ENCODE peak calls at places on chromosomes 12 and 14, in six cellular contexts. One of them, this sample, is unnamed.

GRCh38 chr12:24954261-24954660 is 5.4 kb upstream of the BCAT1 start:
- DNase-seq in right cardiac atrium: no peak
- DNase-seq in fibroblast of the aortic adventitia: peak
- DNase-seq in naive thymus-derived CD4-positive, alpha-beta T cell: no peak
- DNase-seq in foreskin fibroblast: no peak
- DNase-seq in IMR-90: no peak
- DNase-seq in this sample: no peak

GRCh38 chr14:76376001-76376404 is at the start of gene ESRRB:
- DNase-seq in right cardiac atrium: no peak
- DNase-seq in fibroblast of the aortic adventitia: no peak
- DNase-seq in naive thymus-derived CD4-positive, alpha-beta T cell: no peak
- DNase-seq in foreskin fibroblast: no peak
- DNase-seq in IMR-90: peak
- DNase-seq in this sample: no peak

GRCh38 chr12:116026346-116026745 is 251.1 kb downstream of the MED13L start:
- DNase-seq in right cardiac atrium: no peak
- DNase-seq in fibroblast of the aortic adventitia: no peak
- DNase-seq in naive thymus-derived CD4-positive, alpha-beta T cell: no peak
- DNase-seq in foreskin fibroblast: no peak
- DNase-seq in IMR-90: no peak
- DNase-seq in this sample: no peak

GRCh38 chr12:27766587-27766986 is 13.4 kb upstream of the KLHL42 start:
- DNase-seq in right cardiac atrium: no peak
- DNase-seq in fibroblast of the aortic adventitia: no peak
- DNase-seq in naive thymus-derived CD4-positive, alpha-beta T cell: no peak
- DNase-seq in foreskin fibroblast: peak
- DNase-seq in IMR-90: no peak
- DNase-seq in this sample: no peak

GRCh38 chr14:73242274-73242960 is 5.1 kb downstream of the PAPLN start:
- DNase-seq in right cardiac atrium: peak
- DNase-seq in fibroblast of the aortic adventitia: peak
- DNase-seq in naive thymus-derived CD4-positive, alpha-beta T cell: no peak
- DNase-seq in foreskin fibroblast: no peak
- DNase-seq in IMR-90: no peak
- DNase-seq in this sample: no peak

GRCh38 chr12:27193854-27194544 is 50.1 kb upstream of the STK38L start:
- DNase-seq in right cardiac atrium: peak
- DNase-seq in fibroblast of the aortic adventitia: peak
- DNase-seq in naive thymus-derived CD4-positive, alpha-beta T cell: no peak
- DNase-seq in foreskin fibroblast: peak
- DNase-seq in IMR-90: peak
- DNase-seq in this sample: no peak

GRCh38 chr14:64708148-64709004 is 4.2 kb downstream of the PLEKHG3 start:
- DNase-seq in right cardiac atrium: peak
- DNase-seq in fibroblast of the aortic adventitia: no peak
- DNase-seq in naive thymus-derived CD4-positive, alpha-beta T cell: no peak
- DNase-seq in foreskin fibroblast: no peak
- DNase-seq in IMR-90: peak
- DNase-seq in this sample: no peak

GRCh38 chr14:99519931-99520421 is 38.8 kb downstream of the CCNK start:
- DNase-seq in right cardiac atrium: peak
- DNase-seq in fibroblast of the aortic adventitia: no peak
- DNase-seq in naive thymus-derived CD4-positive, alpha-beta T cell: no peak
- DNase-seq in foreskin fibroblast: no peak
- DNase-seq in IMR-90: no peak
- DNase-seq in this sample: no peak

GRCh38 chr14:86532219-86532618 is 1002.3 kb downstream of the FLRT2 start:
- DNase-seq in right cardiac atrium: no peak
- DNase-seq in fibroblast of the aortic adventitia: peak
- DNase-seq in naive thymus-derived CD4-positive, alpha-beta T cell: no peak
- DNase-seq in foreskin fibroblast: peak
- DNase-seq in IMR-90: peak
- DNase-seq in this sample: no peak

GRCh38 chr12:30805959-30806358 is 51.2 kb upstream of the CAPRIN2 start:
- DNase-seq in right cardiac atrium: no peak
- DNase-seq in fibroblast of the aortic adventitia: no peak
- DNase-seq in naive thymus-derived CD4-positive, alpha-beta T cell: no peak
- DNase-seq in foreskin fibroblast: no peak
- DNase-seq in IMR-90: no peak
- DNase-seq in this sample: no peak

GRCh38 chr12:48903982-48904411 is 21.3 kb downstream of the FKBP11 start:
- DNase-seq in right cardiac atrium: peak
- DNase-seq in fibroblast of the aortic adventitia: peak
- DNase-seq in naive thymus-derived CD4-positive, alpha-beta T cell: peak
- DNase-seq in foreskin fibroblast: peak
- DNase-seq in IMR-90: peak
- DNase-seq in this sample: peak

GRCh38 chr12:113659416-113659815 is 187.7 kb upstream of the LHX5 start:
- DNase-seq in right cardiac atrium: no peak
- DNase-seq in fibroblast of the aortic adventitia: no peak
- DNase-seq in naive thymus-derived CD4-positive, alpha-beta T cell: no peak
- DNase-seq in foreskin fibroblast: no peak
- DNase-seq in IMR-90: no peak
- DNase-seq in this sample: no peak

GRCh38 chr12:115416869-115417268 is 732.9 kb upstream of the TBX3 start:
- DNase-seq in right cardiac atrium: no peak
- DNase-seq in fibroblast of the aortic adventitia: no peak
- DNase-seq in naive thymus-derived CD4-positive, alpha-beta T cell: no peak
- DNase-seq in foreskin fibroblast: no peak
- DNase-seq in IMR-90: no peak
- DNase-seq in this sample: no peak

GRCh38 chr14:62003701-62004100 is 241.5 kb downstream of the SNAPC1 start:
- DNase-seq in right cardiac atrium: no peak
- DNase-seq in fibroblast of the aortic adventitia: no peak
- DNase-seq in naive thymus-derived CD4-positive, alpha-beta T cell: no peak
- DNase-seq in foreskin fibroblast: no peak
- DNase-seq in IMR-90: no peak
- DNase-seq in this sample: no peak

GRCh38 chr12:47277972-47278448 is 198.3 kb upstream of the AMIGO2 start:
- DNase-seq in right cardiac atrium: no peak
- DNase-seq in fibroblast of the aortic adventitia: peak
- DNase-seq in naive thymus-derived CD4-positive, alpha-beta T cell: no peak
- DNase-seq in foreskin fibroblast: peak
- DNase-seq in IMR-90: peak
- DNase-seq in this sample: no peak

GRCh38 chr14:30996892-30997659 is 28.4 kb upstream of the AP4S1 start:
- DNase-seq in right cardiac atrium: no peak
- DNase-seq in fibroblast of the aortic adventitia: no peak
- DNase-seq in naive thymus-derived CD4-positive, alpha-beta T cell: no peak
- DNase-seq in foreskin fibroblast: no peak
- DNase-seq in IMR-90: no peak
- DNase-seq in this sample: no peak

GRCh38 chr14:51609987-51610283 is 41.8 kb upstream of the FRMD6 start:
- DNase-seq in right cardiac atrium: no peak
- DNase-seq in fibroblast of the aortic adventitia: no peak
- DNase-seq in naive thymus-derived CD4-positive, alpha-beta T cell: no peak
- DNase-seq in foreskin fibroblast: no peak
- DNase-seq in IMR-90: peak
- DNase-seq in this sample: no peak

GRCh38 chr14:64721391-64721791 is 17.2 kb downstream of the PLEKHG3 start:
- DNase-seq in right cardiac atrium: peak
- DNase-seq in fibroblast of the aortic adventitia: peak
- DNase-seq in naive thymus-derived CD4-positive, alpha-beta T cell: no peak
- DNase-seq in foreskin fibroblast: peak
- DNase-seq in IMR-90: peak
- DNase-seq in this sample: peak

GRCh38 chr12:89238593-89238992 is 113.7 kb downstream of the DUSP6 start:
- DNase-seq in right cardiac atrium: peak
- DNase-seq in fibroblast of the aortic adventitia: peak
- DNase-seq in naive thymus-derived CD4-positive, alpha-beta T cell: no peak
- DNase-seq in foreskin fibroblast: no peak
- DNase-seq in IMR-90: no peak
- DNase-seq in this sample: peak

GRCh38 chr14:25400607-25401206 is 350.8 kb upstream of the STXBP6 start:
- DNase-seq in right cardiac atrium: peak
- DNase-seq in fibroblast of the aortic adventitia: peak
- DNase-seq in naive thymus-derived CD4-positive, alpha-beta T cell: no peak
- DNase-seq in foreskin fibroblast: peak
- DNase-seq in IMR-90: peak
- DNase-seq in this sample: peak

DNA sequence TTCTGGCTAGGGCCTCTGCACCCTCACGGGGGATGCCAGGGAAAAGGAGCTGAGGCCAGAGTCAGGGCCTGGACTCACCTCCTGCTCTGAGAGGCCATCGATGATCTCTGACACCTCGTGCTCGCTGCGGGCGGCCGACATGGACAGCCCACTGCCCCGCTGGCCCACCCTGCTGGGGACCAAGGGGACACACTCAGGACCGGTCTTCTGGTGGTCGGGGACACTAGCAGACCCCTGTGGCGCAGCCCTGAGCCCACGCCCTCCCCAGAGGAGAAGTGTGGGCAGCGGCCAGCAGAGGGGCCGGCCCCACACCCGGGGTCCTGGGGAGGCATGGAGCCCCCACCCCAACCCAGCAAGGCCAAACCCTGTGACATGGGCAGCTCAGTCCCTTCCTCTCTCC is 134.6 kb downstream of the RFLNA start:
- DNase-seq in right cardiac atrium: no peak
- DNase-seq in fibroblast of the aortic adventitia: no peak
- DNase-seq in naive thymus-derived CD4-positive, alpha-beta T cell: no peak
- DNase-seq in foreskin fibroblast: no peak
- DNase-seq in IMR-90: no peak
- DNase-seq in this sample: no peak
- H3K4me3 ChIP-seq in right cardiac atrium: no peak
- H3K4me3 ChIP-seq in fibroblast of the aortic adventitia: no peak
- H3K4me3 ChIP-seq in naive thymus-derived CD4-positive, alpha-beta T cell: no peak
- H3K4me3 ChIP-seq in foreskin fibroblast: no peak
- H3K4me3 ChIP-seq in IMR-90: no peak
- H3K4me3 ChIP-seq in this sample: no peak

GRCh38 chr14:89566644-89567411 is 149.8 kb upstream of the FOXN3 start:
- DNase-seq in right cardiac atrium: no peak
- DNase-seq in fibroblast of the aortic adventitia: no peak
- DNase-seq in naive thymus-derived CD4-positive, alpha-beta T cell: no peak
- DNase-seq in foreskin fibroblast: no peak
- DNase-seq in IMR-90: no peak
- DNase-seq in this sample: no peak
- H3K4me3 ChIP-seq in right cardiac atrium: no peak
- H3K4me3 ChIP-seq in fibroblast of the aortic adventitia: no peak
- H3K4me3 ChIP-seq in naive thymus-derived CD4-positive, alpha-beta T cell: no peak
- H3K4me3 ChIP-seq in foreskin fibroblast: no peak
- H3K4me3 ChIP-seq in IMR-90: no peak
- H3K4me3 ChIP-seq in this sample: no peak

GRCh38 chr12:95790025-95790911 is at the start of gene NTN4:
- DNase-seq in right cardiac atrium: peak
- DNase-seq in fibroblast of the aortic adventitia: peak
- DNase-seq in naive thymus-derived CD4-positive, alpha-beta T cell: peak
- DNase-seq in foreskin fibroblast: peak
- DNase-seq in IMR-90: peak
- DNase-seq in this sample: peak

GRCh38 chr12:95789126-95790024 is 1.2 kb downstream of the NTN4 start:
- DNase-seq in right cardiac atrium: peak
- DNase-seq in fibroblast of the aortic adventitia: no peak
- DNase-seq in naive thymus-derived CD4-positive, alpha-beta T cell: no peak
- DNase-seq in foreskin fibroblast: no peak
- DNase-seq in IMR-90: peak
- DNase-seq in this sample: peak

GRCh38 chr12:95790912-95791849 is 617 bp upstream of the NTN4 start:
- DNase-seq in right cardiac atrium: peak
- DNase-seq in fibroblast of the aortic adventitia: peak
- DNase-seq in naive thymus-derived CD4-positive, alpha-beta T cell: peak
- DNase-seq in foreskin fibroblast: no peak
- DNase-seq in IMR-90: peak
- DNase-seq in this sample: peak

GRCh38 chr12:95787274-95787814 is 3.2 kb downstream of the NTN4 start:
- DNase-seq in right cardiac atrium: no peak
- DNase-seq in fibroblast of the aortic adventitia: no peak
- DNase-seq in naive thymus-derived CD4-positive, alpha-beta T cell: no peak
- DNase-seq in foreskin fibroblast: no peak
- DNase-seq in IMR-90: peak
- DNase-seq in this sample: no peak

DNA sequence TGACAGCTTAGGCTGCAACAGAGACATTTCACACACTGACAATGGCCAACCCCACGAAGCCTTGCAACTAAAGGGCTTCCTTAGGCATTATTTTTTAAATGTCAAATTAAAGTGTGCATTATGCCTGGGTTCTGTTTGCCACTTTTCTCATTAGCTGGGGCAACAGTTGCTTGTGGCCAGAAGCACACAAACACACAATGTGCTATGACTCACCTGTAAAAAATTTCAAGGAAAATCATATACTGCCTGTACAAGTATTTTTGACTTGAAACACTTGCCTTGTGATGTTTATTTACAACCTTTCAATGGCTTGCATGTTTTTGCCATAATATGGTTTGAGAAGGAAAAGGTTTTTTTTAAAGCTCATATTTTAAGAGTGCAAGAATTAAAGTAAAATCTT is 1.9 kb downstream of the NTN4 start:
- DNase-seq in right cardiac atrium: no peak
- DNase-seq in fibroblast of the aortic adventitia: peak
- DNase-seq in naive thymus-derived CD4-positive, alpha-beta T cell: no peak
- DNase-seq in foreskin fibroblast: peak
- DNase-seq in IMR-90: peak
- DNase-seq in this sample: no peak
- H3K4me3 ChIP-seq in right cardiac atrium: peak
- H3K4me3 ChIP-seq in fibroblast of the aortic adventitia: peak
- H3K4me3 ChIP-seq in naive thymus-derived CD4-positive, alpha-beta T cell: no peak
- H3K4me3 ChIP-seq in foreskin fibroblast: peak
- H3K4me3 ChIP-seq in IMR-90: peak
- H3K4me3 ChIP-seq in this sample: no peak

DNA sequence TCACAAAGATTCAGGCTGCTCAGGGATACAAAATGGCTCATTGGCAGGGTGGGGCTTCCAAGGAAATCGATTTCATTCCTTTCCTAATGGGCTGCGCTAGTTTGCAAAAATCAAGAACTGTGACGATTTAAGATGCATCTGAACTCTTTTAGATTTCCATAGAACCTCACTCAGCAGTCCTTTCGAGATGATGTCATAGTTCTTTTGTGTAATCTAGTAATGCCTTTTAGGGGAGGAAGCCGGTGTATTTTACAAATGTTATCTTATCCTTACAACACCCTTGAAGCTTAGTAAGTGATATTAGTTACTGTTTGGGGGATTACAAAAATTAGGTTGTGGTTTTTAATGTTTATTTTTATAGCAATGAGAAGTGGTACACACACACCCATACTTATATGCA is 239.8 kb downstream of the RGS6 start:
- DNase-seq in right cardiac atrium: no peak
- DNase-seq in fibroblast of the aortic adventitia: no peak
- DNase-seq in naive thymus-derived CD4-positive, alpha-beta T cell: no peak
- DNase-seq in foreskin fibroblast: no peak
- DNase-seq in IMR-90: no peak
- DNase-seq in this sample: no peak
- H3K4me3 ChIP-seq in right cardiac atrium: no peak
- H3K4me3 ChIP-seq in fibroblast of the aortic adventitia: no peak
- H3K4me3 ChIP-seq in naive thymus-derived CD4-positive, alpha-beta T cell: no peak
- H3K4me3 ChIP-seq in foreskin fibroblast: no peak
- H3K4me3 ChIP-seq in IMR-90: no peak
- H3K4me3 ChIP-seq in this sample: no peak

DNA sequence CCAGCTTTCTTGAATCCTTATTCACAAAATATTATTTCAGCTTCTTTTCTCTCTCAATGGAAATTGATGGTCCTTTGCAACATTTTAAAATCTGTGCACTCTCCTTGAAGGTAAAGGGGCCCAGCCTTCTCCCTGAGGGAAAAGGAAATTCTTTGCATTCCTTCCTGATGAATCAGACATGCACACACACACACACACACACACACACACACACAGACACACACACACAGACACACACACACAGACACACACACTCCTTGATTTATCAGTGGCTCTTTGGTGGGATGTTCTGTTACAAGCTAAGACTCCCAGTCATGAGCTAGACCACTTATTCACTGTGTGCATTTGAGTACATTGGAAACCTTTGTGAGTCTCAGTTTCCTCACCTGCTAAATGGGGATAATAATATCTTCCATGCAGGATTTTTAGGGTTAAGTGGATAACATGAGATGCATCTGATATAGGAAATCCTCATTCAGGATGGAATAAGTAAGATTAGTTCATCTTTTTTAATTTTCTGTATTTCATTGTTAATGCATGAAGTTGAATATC is 45.1 kb upstream of the HMGA2 start:
- DNase-seq in right cardiac atrium: no peak
- DNase-seq in fibroblast of the aortic adventitia: peak
- DNase-seq in naive thymus-derived CD4-positive, alpha-beta T cell: no peak
- DNase-seq in foreskin fibroblast: peak
- DNase-seq in IMR-90: peak
- DNase-seq in this sample: no peak
- H3K4me3 ChIP-seq in right cardiac atrium: no peak
- H3K4me3 ChIP-seq in fibroblast of the aortic adventitia: no peak
- H3K4me3 ChIP-seq in naive thymus-derived CD4-positive, alpha-beta T cell: no peak
- H3K4me3 ChIP-seq in foreskin fibroblast: no peak
- H3K4me3 ChIP-seq in IMR-90: no peak
- H3K4me3 ChIP-seq in this sample: no peak

This sample was measured in testis.